ENCODE peak calls at places on chromosome 3, in nine cellular contexts. F is colonic mucosa, Y is bronchial epithelial cell, J is tibial nerve, U is HCT116, K is HFFc6, N is GM13977, L is endodermal cell, Q is MM.1S. Z is an unnamed sample.

GRCh38 chr3:196344663-196345062 is 6.5 kb upstream of the TM4SF19 start:
- DNase-seq in F (no peak), Y (no peak), J (no peak), U (no peak), K (no peak), N (no peak), L (no peak), Q (no peak), Z (no peak)

GRCh38 chr3:52218026-52218425 is 7.4 kb downstream of the TLR9 start:
- DNase-seq in F (no peak), Y (no peak), J (no peak), U (no peak), K (no peak), N (no peak), L (no peak), Q (no peak), Z (no peak)

GRCh38 chr3:184332370-184333090 is 4.9 kb upstream of the FAM131A start:
- DNase-seq in F (no peak), Y (peak), J (no peak), U (no peak), K (peak), N (no peak), L (no peak), Q (no peak), Z (no peak)

GRCh38 chr3:12898980-12899755 is 57.8 kb upstream of the RPL32 start:
- DNase-seq in F (no peak), Y (no peak), J (no peak), U (no peak), K (no peak), N (no peak), L (no peak), Q (no peak), Z (no peak)

GRCh38 chr3:112000971-112001370 is 2.2 kb downstream of the TAGLN3 start:
- DNase-seq in F (no peak), Y (no peak), J (no peak), U (no peak), K (no peak), N (no peak), L (no peak), Q (no peak), Z (no peak)

GRCh38 chr3:130250982-130251381 is 94.5 kb upstream of the COL6A5 start:
- DNase-seq in F (no peak), Y (no peak), J (no peak), U (no peak), K (no peak), N (no peak), L (no peak), Q (no peak), Z (no peak)

GRCh38 chr3:102791641-102792589 is 357.1 kb downstream of the ZPLD1 start:
- DNase-seq in F (no peak), Y (no peak), J (no peak), U (no peak), K (no peak), N (no peak), L (no peak), Q (no peak), Z (no peak)

GRCh38 chr3:123347691-123348264 is 101.1 kb downstream of the ADCY5 start:
- DNase-seq in F (no peak), Y (no peak), J (no peak), U (no peak), K (no peak), N (no peak), L (no peak), Q (no peak), Z (no peak)

GRCh38 chr3:149771652-149772271 is 19.5 kb upstream of the COMMD2 start:
- DNase-seq in F (peak), Y (peak), J (peak), U (peak), K (peak), N (peak), L (peak), Q (peak), Z (no peak)

GRCh38 chr3:9098716-9099675 is 135.7 kb upstream of the RAD18 start:
- DNase-seq in F (no peak), Y (peak), J (no peak), U (no peak), K (no peak), N (no peak), L (peak), Q (no peak), Z (no peak)

GRCh38 chr3:138872632-138873031 is 37.9 kb upstream of the PIK3CB start:
- DNase-seq in F (no peak), Y (no peak), J (no peak), U (no peak), K (no peak), N (no peak), L (no peak), Q (no peak), Z (no peak)

DNA sequence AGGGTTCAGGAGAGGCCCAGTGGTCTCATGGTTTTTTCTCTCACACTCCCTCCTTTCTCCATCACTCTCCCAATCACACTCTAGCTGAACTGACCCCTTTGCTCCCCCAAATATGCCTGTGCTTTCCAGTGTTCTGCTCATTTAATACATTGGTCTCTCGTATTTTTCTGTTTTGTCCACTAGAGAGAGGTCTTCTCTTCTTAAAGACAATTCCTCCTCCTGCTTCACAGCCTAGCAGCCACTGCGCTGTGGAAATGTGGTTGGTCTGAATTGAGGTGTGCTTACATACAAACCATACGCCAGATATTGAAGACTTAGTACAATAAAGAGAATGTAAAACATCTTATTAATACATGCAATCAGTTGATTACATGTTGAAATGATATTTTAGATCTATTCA is 60.6 kb upstream of the XCR1 start:
- DNase-seq in F (no peak), Y (no peak), J (no peak), U (no peak), K (peak), N (peak), L (no peak), Q (peak), Z (no peak)
- TF ChIP-seq CTCF in F (no peak), Y (no peak), J (peak), U (peak), K (peak), N (peak), L (peak), Q (peak), Z (no peak)

GRCh38 chr3:114510201-114510600 is 216.4 kb downstream of the TIGIT start:
- DNase-seq in F (no peak), Y (no peak), J (no peak), U (no peak), K (no peak), N (no peak), L (no peak), Q (no peak), Z (no peak)

GRCh38 chr3:114508208-114508607 is 214.4 kb downstream of the TIGIT start:
- DNase-seq in F (no peak), Y (no peak), J (no peak), U (no peak), K (no peak), N (no peak), L (no peak), Q (no peak), Z (no peak)

GRCh38 chr3:114509756-114510155 is 215.9 kb downstream of the TIGIT start:
- DNase-seq in F (no peak), Y (no peak), J (no peak), U (no peak), K (no peak), N (no peak), L (no peak), Q (no peak), Z (no peak)

GRCh38 chr3:114506622-114507300 is 212.9 kb downstream of the TIGIT start:
- DNase-seq in F (no peak), Y (no peak), J (no peak), U (no peak), K (peak), N (no peak), L (no peak), Q (no peak), Z (no peak)

DNA sequence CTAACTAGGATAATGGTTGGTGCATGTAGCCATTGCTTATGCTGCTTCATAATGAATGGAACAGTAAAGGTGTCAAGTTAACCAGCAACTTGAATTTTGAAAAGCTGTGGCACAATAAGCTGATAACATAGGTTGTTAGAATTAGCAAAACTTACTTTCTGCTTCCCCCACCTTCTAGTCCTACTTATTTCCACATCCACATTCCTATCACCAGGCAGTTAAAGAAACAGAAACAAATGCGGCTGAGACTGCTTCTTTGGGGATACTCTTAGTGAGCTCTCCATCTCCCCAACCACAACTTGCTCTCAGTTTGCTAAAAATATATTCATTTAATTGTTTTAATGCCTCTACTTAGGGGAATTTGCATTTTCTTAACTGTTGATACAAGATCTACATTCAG is 215.1 kb downstream of the TIGIT start:
- DNase-seq in F (no peak), Y (no peak), J (no peak), U (no peak), K (no peak), N (no peak), L (no peak), Q (no peak), Z (no peak)
- TF ChIP-seq CTCF in F (no peak), Y (no peak), J (no peak), U (no peak), K (no peak), N (no peak), L (no peak), Q (no peak), Z (no peak)

DNA sequence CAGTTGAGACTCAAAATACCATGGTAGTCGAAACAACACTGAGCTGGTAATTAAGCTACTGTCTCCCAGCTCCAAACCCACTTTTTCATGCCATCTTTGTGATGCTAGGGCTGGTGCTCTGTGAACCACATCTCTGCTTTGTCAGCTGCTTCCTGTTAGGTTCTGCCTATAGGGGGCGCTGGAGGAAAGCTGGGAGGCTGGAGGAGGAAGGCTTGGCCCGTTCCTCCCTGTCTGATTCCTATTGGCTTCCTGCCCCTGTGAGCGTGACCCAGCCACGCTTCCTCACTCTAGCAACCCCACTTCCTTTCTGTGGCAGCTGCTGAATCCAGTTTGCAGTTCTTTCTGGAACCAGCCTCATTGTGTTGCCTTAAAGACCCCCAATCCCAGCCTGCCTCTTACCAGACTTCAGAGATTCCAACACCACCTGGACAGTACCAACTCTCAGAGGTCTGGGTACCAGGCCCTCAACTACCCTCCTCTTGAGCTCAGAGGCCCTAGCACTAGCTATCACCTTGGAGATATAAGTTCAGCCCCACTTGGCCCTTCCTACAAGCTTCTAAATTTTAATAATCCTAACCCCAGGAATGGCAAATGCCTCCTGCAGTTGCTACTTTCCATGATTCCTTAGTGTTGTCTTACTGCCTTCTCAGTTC is 120.9 kb downstream of the ERC2 start:
- DNase-seq in F (peak), Y (peak), J (no peak), U (no peak), K (no peak), N (peak), L (peak), Q (no peak), Z (no peak)
- TF ChIP-seq CTCF in F (no peak), Y (peak), J (no peak), U (peak), K (peak), N (peak), L (peak), Q (peak), Z (no peak)

DNA sequence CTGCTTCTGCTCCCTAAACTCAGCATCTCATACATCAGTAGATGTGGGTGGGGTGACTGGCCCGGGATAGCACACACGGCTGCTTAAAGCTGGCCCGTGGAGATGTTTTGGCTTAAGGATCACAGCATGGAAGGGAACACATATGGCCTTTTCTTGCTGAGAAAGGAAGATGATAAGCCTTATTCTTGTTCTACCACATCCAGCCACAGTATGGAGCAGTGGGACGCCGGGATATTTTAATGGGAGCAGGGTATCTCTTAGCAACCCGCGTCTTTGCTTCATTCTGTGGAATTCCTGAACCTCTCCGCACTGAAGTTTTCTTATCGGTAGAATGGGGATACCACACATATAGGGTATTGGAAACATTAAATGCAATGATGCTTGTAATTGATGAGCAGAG is 94.1 kb upstream of the PROK2 start:
- DNase-seq in F (no peak), Y (no peak), J (no peak), U (no peak), K (no peak), N (no peak), L (peak), Q (no peak), Z (no peak)
- TF ChIP-seq CTCF in F (no peak), Y (no peak), J (no peak), U (no peak), K (no peak), N (no peak), L (peak), Q (no peak), Z (no peak)

GRCh38 chr3:43895573-43895972 is 204.8 kb downstream of the ABHD5 start:
- DNase-seq in F (no peak), Y (no peak), J (no peak), U (no peak), K (no peak), N (no peak), L (no peak), Q (no peak), Z (no peak)

GRCh38 chr3:43892535-43892934 is 201.8 kb downstream of the ABHD5 start:
- DNase-seq in F (no peak), Y (no peak), J (no peak), U (no peak), K (no peak), N (peak), L (peak), Q (no peak), Z (no peak)

GRCh38 chr3:43893721-43894120 is 203.0 kb downstream of the ABHD5 start:
- DNase-seq in F (no peak), Y (peak), J (no peak), U (no peak), K (no peak), N (peak), L (no peak), Q (no peak), Z (no peak)

GRCh38 chr3:43892061-43892460 is 201.3 kb downstream of the ABHD5 start:
- DNase-seq in F (no peak), Y (no peak), J (no peak), U (no peak), K (no peak), N (peak), L (no peak), Q (no peak), Z (no peak)

GRCh38 chr3:43894176-43895049 is 203.7 kb downstream of the ABHD5 start:
- DNase-seq in F (peak), Y (peak), J (no peak), U (peak), K (no peak), N (peak), L (peak), Q (peak), Z (peak)
- TF ChIP-seq CTCF in F (no peak), Y (no peak), J (no peak), U (no peak), K (no peak), N (no peak), L (peak), Q (no peak), Z (no peak)